ENCODE peak calls at places on chromosomes 11 and 22, in eight cellular contexts. G is NCI-H1105; E is activated naive CD4-positive, alpha-beta T cell; M is T follicular helper cell; V is colonic mucosa; O is endothelial cell; C is Panc1; T is lower leg skin. N is an unnamed sample.

GRCh38 chr11:56968524-56968923 is 20.2 kb upstream of the OR5AK2 start:
- DNase-seq in V (peak; percentile 24), M (no peak), T (no peak), G (no peak), C (no peak), E (no peak), O (no peak), N (no peak)

GRCh38 chr11:62445314-62445740 is 26.5 kb downstream of the SCGB1A1 start:
- DNase-seq in O (no peak), C (no peak), T (no peak), E (no peak), G (no peak), M (no peak), V (no peak), N (peak; percentile 91)

GRCh38 chr11:76471378-76471777 is 26.6 kb downstream of the EMSY start:
- DNase-seq in O (no peak), E (no peak), G (no peak), C (no peak), T (no peak), M (no peak), V (no peak), N (no peak)

GRCh38 chr22:24951942-24952836 is at the start of gene KIAA1671:
- DNase-seq in M (peak; percentile 78), O (peak; percentile 96), G (peak; percentile 79), V (peak; percentile 91), T (peak; percentile 64), E (peak; percentile 80), C (no peak), N (peak; percentile 80)

GRCh38 chr11:67629386-67630229 is at the start of gene NUDT8:
- DNase-seq in V (peak; percentile 89), G (peak; percentile 25), E (peak; percentile 85), M (peak; percentile 80), O (peak; percentile 81), T (peak; percentile 75), C (no peak), N (peak; percentile 79)

GRCh38 chr11:122756417-122756816 is 81.9 kb upstream of the CRTAM start:
- DNase-seq in E (peak; percentile 23), T (peak; percentile 37), V (no peak), M (peak; percentile 32), G (no peak), C (no peak), O (peak; percentile 14), N (no peak)

GRCh38 chr11:116420030-116420429 is 352.8 kb downstream of the BUD13 start:
- DNase-seq in M (no peak), C (no peak), O (no peak), V (no peak), E (no peak), G (no peak), T (no peak), N (no peak)

GRCh38 chr11:47052576-47052975 is 116.0 kb downstream of the CSTPP1 start:
- DNase-seq in C (no peak), G (no peak), E (no peak), M (no peak), O (no peak), V (no peak), T (no peak), N (no peak)